ENCODE peak calls at places on chromosomes 1 and 21, in ten cellular contexts. R, W, C, U, F, A, M, E, O and J are unnamed samples.

GRCh38 chr1:33306561-33307493 is 14.1 kb downstream of the A3GALT2 start:
- DNase-seq in R (peak), F (no peak), M (no peak), E (no peak), W (no peak), U (no peak), A (no peak), O (peak), C (no peak), J (no peak)

GRCh38 chr1:81876901-81877750 is 76.4 kb downstream of the ADGRL2 start:
- DNase-seq in F (no peak), W (no peak), R (no peak), A (no peak), C (no peak), E (no peak), U (no peak), M (no peak), O (no peak), J (no peak)

GRCh38 chr1:1748686-1749321 is 24.6 kb upstream of the CDK11A start:
- DNase-seq in F (no peak), W (no peak), U (no peak), C (no peak), M (no peak), A (no peak), O (peak), R (no peak), E (no peak), J (no peak)

GRCh38 chr21:21714396-21714795 is 716.2 kb downstream of the NCAM2 start:
- DNase-seq in W (no peak), F (no peak), U (no peak), M (no peak), R (no peak), A (no peak), C (no peak), O (no peak), E (no peak), J (no peak)

GRCh38 chr21:26845750-26846035 is 484 bp upstream of the ADAMTS1 start:
- DNase-seq in F (no peak), R (no peak), E (no peak), C (no peak), U (no peak), A (no peak), O (no peak), M (no peak), W (no peak), J (peak)

GRCh38 chr1:11797525-11798216 is 8.1 kb downstream of the MTHFR start:
- DNase-seq in O (peak), M (no peak), F (no peak), W (peak), C (no peak), U (no peak), R (no peak), E (no peak), A (no peak), J (no peak)

GRCh38 chr1:117017648-117018047 is 16.1 kb downstream of the CD101 start:
- DNase-seq in E (no peak), M (no peak), O (no peak), A (no peak), F (no peak), W (no peak), U (no peak), R (no peak), C (no peak), J (peak)

GRCh38 chr1:91741301-91741700 is 144.7 kb downstream of the TGFBR3 start:
- DNase-seq in O (no peak), R (no peak), W (no peak), C (no peak), U (no peak), E (no peak), A (no peak), M (no peak), F (no peak), J (no peak)

GRCh38 chr21:26124421-26124833 is 46.1 kb downstream of the APP start:
- DNase-seq in W (no peak), A (no peak), O (no peak), M (no peak), R (no peak), U (no peak), E (no peak), F (no peak), C (no peak), J (no peak)

GRCh38 chr21:41119901-41120300 is 48.1 kb upstream of the BACE2 start:
- DNase-seq in A (no peak), O (no peak), U (no peak), F (no peak), R (no peak), C (no peak), W (no peak), E (no peak), M (no peak), J (no peak)

GRCh38 chr1:241323510-241323909 is 33.5 kb downstream of the RGS7 start:
- DNase-seq in W (no peak), O (no peak), R (no peak), A (no peak), C (peak), M (no peak), F (peak), E (no peak), U (no peak), J (no peak)

GRCh38 chr21:37208056-37208705 is 59.0 kb downstream of the VPS26C start:
- DNase-seq in A (no peak), C (no peak), F (no peak), U (no peak), R (peak), M (peak), O (peak), E (peak), W (peak), J (no peak)

GRCh38 chr1:89611721-89612120 is 21.2 kb upstream of the LRRC8C start:
- DNase-seq in U (no peak), R (no peak), W (no peak), C (no peak), O (no peak), M (no peak), F (no peak), E (peak), A (no peak), J (no peak)

GRCh38 chr1:160640359-160641123 is 6.3 kb downstream of the SLAMF1 start:
- DNase-seq in M (no peak), A (no peak), O (no peak), W (no peak), F (no peak), R (no peak), E (peak), U (no peak), C (no peak), J (no peak)

GRCh38 chr1:53320646-53321045 is 7.2 kb downstream of the LRP8 start:
- DNase-seq in W (no peak), F (no peak), A (no peak), E (no peak), O (peak), M (no peak), C (no peak), U (no peak), R (no peak), J (no peak)

GRCh38 chr1:53321776-53322602 is 5.9 kb downstream of the LRP8 start:
- DNase-seq in R (no peak), W (no peak), O (peak), F (no peak), A (no peak), E (no peak), U (no peak), C (no peak), M (no peak), J (peak)

GRCh38 chr1:53319296-53320101 is 8.4 kb downstream of the LRP8 start:
- DNase-seq in W (no peak), O (peak), M (no peak), C (no peak), U (no peak), R (no peak), E (no peak), F (no peak), A (no peak), J (peak)

GRCh38 chr1:53323316-53323715 is 4.6 kb downstream of the LRP8 start:
- DNase-seq in F (no peak), E (no peak), W (no peak), U (no peak), C (no peak), O (peak), M (no peak), R (no peak), A (no peak), J (no peak)

DNA sequence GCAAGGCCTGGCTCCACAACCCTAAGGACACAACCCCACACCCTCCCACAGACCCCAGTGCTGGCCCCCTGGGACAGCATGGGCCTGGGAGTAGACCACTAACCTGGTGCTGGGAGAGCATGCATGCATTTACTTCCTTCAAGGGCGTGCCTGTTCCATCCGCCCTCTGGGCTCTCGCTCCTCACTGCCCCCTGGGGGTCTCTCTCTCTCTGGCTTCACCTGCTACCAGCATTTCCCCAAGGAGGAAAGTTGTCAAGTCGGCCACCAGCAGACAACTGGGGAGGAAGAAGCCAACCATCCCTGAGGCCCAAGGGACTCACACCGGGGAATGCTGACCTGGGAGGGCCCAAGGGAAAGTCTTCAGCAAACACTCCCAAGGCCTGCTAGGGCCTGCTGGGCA is 6.5 kb downstream of the LRP8 start:
- DNase-seq in M (no peak), F (peak), O (peak), C (no peak), A (no peak), U (peak), W (no peak), R (no peak), E (no peak), J (peak)
- TF ChIP-seq CTCF in M (peak), F (peak), O (no peak), C (no peak), A (no peak), U (no peak), W (no peak), R (no peak), E (peak), J (peak)

GRCh38 chr1:19696820-19697219 is 32.1 kb downstream of the HTR6 start:
- DNase-seq in E (no peak), A (no peak), W (no peak), O (no peak), U (no peak), F (no peak), R (no peak), M (no peak), C (no peak), J (no peak)
- TF ChIP-seq CTCF in E (no peak), A (no peak), W (no peak), O (no peak), U (no peak), F (no peak), R (no peak), M (no peak), C (no peak), J (no peak)

DNA sequence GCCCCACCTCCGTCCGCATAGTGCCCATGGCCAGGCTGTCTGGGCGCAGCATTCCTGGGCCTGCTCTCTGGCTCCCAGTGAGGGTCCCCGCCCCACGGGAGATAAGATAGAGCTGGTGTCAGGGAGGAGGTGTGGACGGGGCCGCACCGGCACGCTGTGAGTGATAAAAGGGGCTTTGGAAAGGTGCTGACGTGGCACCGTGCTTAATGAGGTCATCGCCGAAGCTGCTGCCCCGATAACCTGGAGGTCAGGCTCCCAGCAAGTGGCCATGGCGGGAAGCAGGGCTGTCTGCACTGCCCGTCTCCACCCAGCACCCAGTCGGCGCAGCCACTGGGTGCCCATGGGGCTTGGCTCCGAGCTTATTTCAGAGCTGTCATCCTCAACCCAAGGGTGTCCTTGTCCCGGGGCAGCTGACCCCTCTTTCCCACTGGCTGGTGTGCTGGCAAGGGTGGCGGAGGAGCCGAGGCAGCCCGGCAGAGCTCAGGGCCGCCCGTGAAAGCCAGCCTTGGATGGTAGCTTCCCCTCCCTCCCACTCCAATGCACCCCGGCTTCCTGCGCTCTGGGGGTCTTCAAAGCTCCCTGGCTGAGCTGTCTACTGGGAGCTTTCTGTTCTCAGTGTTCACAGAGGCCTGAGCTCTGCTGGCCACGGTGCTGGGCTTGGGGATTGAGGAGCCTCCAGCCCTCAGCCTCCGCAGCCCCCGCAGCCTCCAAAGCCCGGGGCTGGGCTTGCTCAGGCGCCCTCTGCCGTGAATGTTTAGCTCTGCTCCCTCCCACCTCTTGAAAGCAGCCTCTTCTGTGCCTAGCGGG is 105.1 kb upstream of the ARHGEF16 start:
- DNase-seq in M (no peak), R (no peak), C (no peak), U (peak), A (no peak), E (no peak), F (no peak), O (no peak), W (no peak), J (no peak)
- TF ChIP-seq CTCF in M (peak), R (no peak), C (no peak), U (no peak), A (no peak), E (no peak), F (peak), O (no peak), W (peak), J (no peak)

DNA sequence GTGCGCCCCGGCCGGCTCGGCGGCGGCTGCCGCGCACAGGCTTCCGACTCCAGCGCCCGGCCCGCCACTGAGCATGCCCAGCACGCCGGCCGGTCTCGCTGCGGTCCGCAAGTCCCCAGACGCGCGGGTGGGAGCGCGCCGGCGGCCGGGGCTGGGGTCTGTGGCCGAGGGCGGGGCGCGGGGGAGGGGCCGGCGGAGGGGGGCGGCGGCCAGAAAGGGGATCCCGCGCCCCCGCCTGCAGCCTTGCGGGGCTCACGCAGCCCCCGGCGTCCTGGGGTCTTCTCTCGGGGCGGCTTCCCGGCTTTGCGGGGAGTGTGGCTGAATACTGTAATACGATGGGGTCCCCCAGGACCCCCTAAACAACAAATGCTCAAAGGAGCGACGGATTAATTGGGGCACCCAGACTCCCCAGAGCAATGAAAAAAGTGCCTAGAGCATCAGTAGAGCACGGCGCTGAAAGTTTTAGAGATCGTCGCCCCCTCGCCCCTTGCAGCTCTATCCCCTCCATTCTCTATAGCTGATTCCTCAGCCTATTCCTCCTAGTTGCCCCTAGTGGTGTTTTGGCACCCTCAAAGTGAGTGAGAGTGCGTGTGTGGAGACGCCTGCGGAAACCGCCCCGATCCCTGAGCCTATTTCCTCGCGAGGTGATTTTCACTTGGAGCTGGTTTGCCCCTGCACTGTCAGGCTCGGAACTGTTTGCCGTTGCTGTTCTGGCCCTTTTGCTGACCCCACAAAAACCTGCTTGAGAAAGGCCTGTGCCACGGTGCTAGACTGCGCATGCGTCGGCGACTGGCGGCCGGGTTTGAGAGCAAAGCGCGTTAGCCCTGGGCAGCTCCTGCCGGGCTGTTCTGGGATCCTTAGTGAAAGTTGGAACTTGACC is at the start of gene VAV3:
- DNase-seq in U (peak), F (peak), A (peak), C (peak), O (peak), R (peak), W (peak), M (peak), E (peak), J (peak)
- TF ChIP-seq CTCF in U (no peak), F (peak), A (no peak), C (no peak), O (peak), R (no peak), W (no peak), M (peak), E (peak), J (peak)